ENCODE peak calls at places on chromosomes 5 and 9, in six cellular contexts. One of them, this sample, is unnamed.
A peak's percentile ranks its signal among the peaks of the same experiment; 100 is the strongest.

GRCh38 chr5:57450991-57451876 is 31.4 kb downstream of the ACTBL2 start:
- DNase-seq in adrenal gland: no peak
- DNase-seq in AG09309: peak; percentile 16
- DNase-seq in epithelial cell of esophagus: peak; percentile 27
- DNase-seq in B cell: no peak
- DNase-seq in transverse colon: no peak
- DNase-seq in this sample: peak; percentile 52

GRCh38 chr9:131394464-131395026 is 659 bp downstream of the PRRC2B start:
- DNase-seq in B cell: peak; percentile 79
- DNase-seq in transverse colon: peak; percentile 57
- DNase-seq in AG09309: no peak
- DNase-seq in adrenal gland: no peak
- DNase-seq in epithelial cell of esophagus: no peak
- DNase-seq in this sample: no peak

GRCh38 chr5:73783823-73784222 is 157.8 kb downstream of the ARHGEF28 start:
- DNase-seq in B cell: no peak
- DNase-seq in transverse colon: no peak
- DNase-seq in epithelial cell of esophagus: peak; percentile 37
- DNase-seq in adrenal gland: no peak
- DNase-seq in AG09309: no peak
- DNase-seq in this sample: no peak

GRCh38 chr5:3218916-3219650 is 376.5 kb upstream of the IRX1 start:
- DNase-seq in AG09309: no peak
- DNase-seq in B cell: no peak
- DNase-seq in epithelial cell of esophagus: no peak
- DNase-seq in transverse colon: no peak
- DNase-seq in adrenal gland: no peak
- DNase-seq in this sample: no peak

GRCh38 chr9:134066923-134067851 is 639 bp downstream of the BRD3 start:
- DNase-seq in transverse colon: peak; percentile 37
- DNase-seq in B cell: peak; percentile 78
- DNase-seq in adrenal gland: peak; percentile 36
- DNase-seq in AG09309: no peak
- DNase-seq in epithelial cell of esophagus: peak; percentile 32
- DNase-seq in this sample: no peak

GRCh38 chr5:78747703-78748359 is 99.3 kb upstream of the LHFPL2 start:
- DNase-seq in transverse colon: no peak
- DNase-seq in epithelial cell of esophagus: no peak
- DNase-seq in B cell: no peak
- DNase-seq in adrenal gland: no peak
- DNase-seq in AG09309: peak; percentile 61
- DNase-seq in this sample: peak; percentile 65

GRCh38 chr9:6902423-6902822 is 144.7 kb downstream of the KDM4C start:
- DNase-seq in AG09309: no peak
- DNase-seq in epithelial cell of esophagus: peak; percentile 46
- DNase-seq in B cell: no peak
- DNase-seq in adrenal gland: no peak
- DNase-seq in transverse colon: no peak
- DNase-seq in this sample: no peak

GRCh38 chr5:122120957-122121356 is 8.4 kb upstream of the ZNF474 start:
- DNase-seq in adrenal gland: no peak
- DNase-seq in B cell: no peak
- DNase-seq in AG09309: no peak
- DNase-seq in epithelial cell of esophagus: peak; percentile 87
- DNase-seq in transverse colon: no peak
- DNase-seq in this sample: no peak

GRCh38 chr9:95764920-95765319 is 110.6 kb upstream of the ERCC6L2 start:
- DNase-seq in epithelial cell of esophagus: peak; percentile 72
- DNase-seq in transverse colon: no peak
- DNase-seq in adrenal gland: no peak
- DNase-seq in AG09309: no peak
- DNase-seq in B cell: no peak
- DNase-seq in this sample: no peak

GRCh38 chr9:79976501-79977444 is 405.0 kb downstream of the TLE4 start:
- DNase-seq in B cell: no peak
- DNase-seq in adrenal gland: no peak
- DNase-seq in transverse colon: no peak
- DNase-seq in AG09309: no peak
- DNase-seq in epithelial cell of esophagus: no peak
- DNase-seq in this sample: peak; percentile 95

GRCh38 chr5:72681781-72682180 is 134.7 kb upstream of the TNPO1 start:
- DNase-seq in adrenal gland: no peak
- DNase-seq in transverse colon: no peak
- DNase-seq in AG09309: no peak
- DNase-seq in B cell: no peak
- DNase-seq in epithelial cell of esophagus: no peak
- DNase-seq in this sample: no peak
- TF ChIP-seq CTCF in adrenal gland: no peak
- TF ChIP-seq CTCF in transverse colon: no peak
- TF ChIP-seq CTCF in AG09309: no peak
- TF ChIP-seq CTCF in B cell: no peak
- TF ChIP-seq CTCF in epithelial cell of esophagus: no peak
- TF ChIP-seq CTCF in this sample: no peak

GRCh38 chr5:156475182-156475830 is 148.3 kb downstream of the SGCD start:
- DNase-seq in epithelial cell of esophagus: no peak
- DNase-seq in transverse colon: no peak
- DNase-seq in adrenal gland: no peak
- DNase-seq in AG09309: no peak
- DNase-seq in B cell: no peak
- DNase-seq in this sample: no peak

GRCh38 chr5:156474251-156474650 is 147.3 kb downstream of the SGCD start:
- DNase-seq in adrenal gland: no peak
- DNase-seq in epithelial cell of esophagus: peak; percentile 60
- DNase-seq in B cell: no peak
- DNase-seq in AG09309: no peak
- DNase-seq in transverse colon: no peak
- DNase-seq in this sample: no peak

GRCh38 chr5:156477196-156477595 is 150.2 kb downstream of the SGCD start:
- DNase-seq in B cell: no peak
- DNase-seq in adrenal gland: no peak
- DNase-seq in AG09309: no peak
- DNase-seq in epithelial cell of esophagus: no peak
- DNase-seq in transverse colon: no peak
- DNase-seq in this sample: no peak

GRCh38 chr5:156476704-156477103 is 149.7 kb downstream of the SGCD start:
- DNase-seq in B cell: no peak
- DNase-seq in transverse colon: no peak
- DNase-seq in adrenal gland: no peak
- DNase-seq in AG09309: no peak
- DNase-seq in epithelial cell of esophagus: no peak
- DNase-seq in this sample: no peak

DNA sequence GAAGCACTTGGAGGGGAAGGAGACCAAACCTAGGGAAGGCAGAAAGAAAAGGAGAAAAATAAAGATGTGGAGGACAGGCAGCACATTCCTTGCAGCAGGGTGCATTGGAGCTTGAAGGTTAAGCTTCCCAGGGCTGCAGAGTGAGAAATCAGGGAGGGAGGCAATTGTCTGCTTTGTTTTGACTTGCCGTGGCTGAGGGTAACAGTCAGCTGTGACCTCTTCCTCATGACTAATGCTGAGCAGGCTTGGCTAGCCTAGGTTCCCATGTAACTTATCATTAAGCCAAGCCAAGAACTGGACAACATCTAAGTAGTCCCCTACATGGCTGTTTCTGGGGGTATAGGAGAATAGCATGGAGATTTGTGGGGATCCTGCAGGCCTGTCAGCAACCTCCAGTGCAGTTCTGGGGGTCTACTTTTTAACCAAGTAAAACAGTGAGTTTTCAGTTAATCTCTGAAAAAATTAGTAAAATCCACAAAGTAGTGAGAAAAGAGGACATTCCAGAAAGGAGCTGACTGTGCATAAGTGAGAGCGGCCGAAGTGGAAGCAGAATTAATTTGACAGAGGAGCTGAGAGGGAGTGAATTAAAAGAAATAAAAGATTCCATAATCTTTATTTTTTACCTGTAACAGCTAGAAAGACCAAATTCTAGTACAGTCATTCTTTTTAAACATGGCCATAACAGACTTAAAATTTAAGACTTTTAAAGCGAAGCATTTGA is 149.0 kb downstream of the SGCD start:
- DNase-seq in B cell: no peak
- DNase-seq in epithelial cell of esophagus: peak; percentile 82
- DNase-seq in transverse colon: peak; percentile 12
- DNase-seq in adrenal gland: peak; percentile 79
- DNase-seq in AG09309: peak; percentile 80
- DNase-seq in this sample: peak; percentile 74
- TF ChIP-seq CTCF in B cell: no peak
- TF ChIP-seq CTCF in epithelial cell of esophagus: peak; percentile 2
- TF ChIP-seq CTCF in transverse colon: no peak
- TF ChIP-seq CTCF in adrenal gland: no peak
- TF ChIP-seq CTCF in AG09309: peak; percentile 44
- TF ChIP-seq CTCF in this sample: no peak

GRCh38 chr9:20304001-20304400 is 318.3 kb downstream of the MLLT3 start:
- DNase-seq in adrenal gland: no peak
- DNase-seq in B cell: no peak
- DNase-seq in AG09309: no peak
- DNase-seq in transverse colon: no peak
- DNase-seq in epithelial cell of esophagus: no peak
- DNase-seq in this sample: no peak
- TF ChIP-seq CTCF in adrenal gland: no peak
- TF ChIP-seq CTCF in B cell: no peak
- TF ChIP-seq CTCF in AG09309: no peak
- TF ChIP-seq CTCF in transverse colon: no peak
- TF ChIP-seq CTCF in epithelial cell of esophagus: no peak
- TF ChIP-seq CTCF in this sample: no peak

DNA sequence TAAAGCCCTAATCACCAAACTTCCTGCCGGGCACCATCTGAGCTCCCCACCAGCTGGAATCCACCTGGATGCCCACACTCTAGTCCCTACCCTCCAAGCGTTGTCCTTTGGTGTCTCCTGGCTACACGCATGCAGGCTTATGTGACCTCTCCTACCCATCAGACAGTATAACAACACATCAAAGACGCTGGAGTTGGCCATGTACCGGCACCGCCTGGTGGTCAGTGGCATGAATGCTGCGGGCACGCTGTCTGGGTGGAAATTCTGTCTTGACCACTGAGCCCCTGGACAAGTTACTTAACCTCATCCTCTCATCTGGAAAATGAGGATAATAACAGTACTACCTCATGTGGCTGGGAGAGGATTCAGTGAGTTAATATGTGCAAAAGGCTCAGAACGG is 23.4 kb upstream of the CORO2A start:
- DNase-seq in AG09309: no peak
- DNase-seq in transverse colon: no peak
- DNase-seq in adrenal gland: peak; percentile 45
- DNase-seq in B cell: no peak
- DNase-seq in epithelial cell of esophagus: no peak
- DNase-seq in this sample: no peak
- TF ChIP-seq CTCF in AG09309: peak; percentile 46
- TF ChIP-seq CTCF in transverse colon: no peak
- TF ChIP-seq CTCF in adrenal gland: peak; percentile 61
- TF ChIP-seq CTCF in B cell: no peak
- TF ChIP-seq CTCF in epithelial cell of esophagus: peak; percentile 49
- TF ChIP-seq CTCF in this sample: peak; percentile 54

DNA sequence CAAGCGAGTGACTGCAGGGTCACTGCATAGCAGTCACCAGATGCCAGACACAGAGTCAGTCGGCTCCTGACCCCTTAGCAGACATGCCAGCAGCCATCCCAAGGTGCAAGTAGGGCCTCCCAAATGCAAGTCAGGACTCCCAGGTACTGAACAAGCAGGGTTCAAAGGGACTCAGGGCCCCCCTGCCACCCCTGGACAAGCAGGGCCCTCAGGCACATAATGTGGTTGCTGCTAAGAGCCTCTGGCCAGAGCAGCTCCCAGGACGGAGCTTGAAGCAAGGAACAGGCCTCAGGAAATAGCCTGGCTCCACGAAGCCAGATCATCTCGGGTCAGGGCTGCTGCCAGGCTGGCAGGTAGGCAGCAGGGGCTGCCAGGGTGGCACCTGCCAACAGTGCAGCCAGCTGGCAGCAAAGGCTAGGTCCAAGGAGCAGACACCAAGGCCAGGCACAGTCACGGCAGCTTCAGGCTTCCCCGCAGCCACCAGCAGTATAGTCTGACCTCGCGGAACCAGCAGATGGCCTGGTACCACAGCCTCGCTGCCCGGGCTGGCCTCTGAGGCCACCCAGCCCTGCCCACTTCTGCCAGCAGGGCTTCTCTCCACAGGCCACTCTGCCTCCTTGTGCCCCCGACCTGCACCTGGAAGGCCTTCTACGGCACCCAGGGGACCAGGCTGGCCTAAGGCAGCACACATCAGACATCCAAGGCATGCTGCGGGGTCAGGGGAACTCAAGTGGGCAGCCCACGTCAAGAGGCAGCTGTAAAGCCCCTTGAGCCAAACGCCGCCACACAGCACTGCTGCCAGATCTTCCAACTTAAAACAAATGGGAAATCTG is 7.4 kb downstream of the EEIG1 start:
- DNase-seq in transverse colon: peak; percentile 26
- DNase-seq in AG09309: no peak
- DNase-seq in adrenal gland: peak; percentile 87
- DNase-seq in epithelial cell of esophagus: no peak
- DNase-seq in B cell: no peak
- DNase-seq in this sample: no peak
- TF ChIP-seq CTCF in transverse colon: no peak
- TF ChIP-seq CTCF in AG09309: no peak
- TF ChIP-seq CTCF in adrenal gland: peak; percentile 47
- TF ChIP-seq CTCF in epithelial cell of esophagus: no peak
- TF ChIP-seq CTCF in B cell: no peak
- TF ChIP-seq CTCF in this sample: no peak

GRCh38 chr5:86971034-86971511 is 296.6 kb upstream of the RASA1 start:
- DNase-seq in epithelial cell of esophagus: peak; percentile 45
- DNase-seq in transverse colon: no peak
- DNase-seq in B cell: no peak
- DNase-seq in adrenal gland: no peak
- DNase-seq in AG09309: no peak
- DNase-seq in this sample: no peak
- TF ChIP-seq CTCF in epithelial cell of esophagus: peak; percentile 41
- TF ChIP-seq CTCF in transverse colon: no peak
- TF ChIP-seq CTCF in B cell: peak; percentile 18
- TF ChIP-seq CTCF in adrenal gland: no peak
- TF ChIP-seq CTCF in AG09309: peak; percentile 31
- TF ChIP-seq CTCF in this sample: no peak

DNA sequence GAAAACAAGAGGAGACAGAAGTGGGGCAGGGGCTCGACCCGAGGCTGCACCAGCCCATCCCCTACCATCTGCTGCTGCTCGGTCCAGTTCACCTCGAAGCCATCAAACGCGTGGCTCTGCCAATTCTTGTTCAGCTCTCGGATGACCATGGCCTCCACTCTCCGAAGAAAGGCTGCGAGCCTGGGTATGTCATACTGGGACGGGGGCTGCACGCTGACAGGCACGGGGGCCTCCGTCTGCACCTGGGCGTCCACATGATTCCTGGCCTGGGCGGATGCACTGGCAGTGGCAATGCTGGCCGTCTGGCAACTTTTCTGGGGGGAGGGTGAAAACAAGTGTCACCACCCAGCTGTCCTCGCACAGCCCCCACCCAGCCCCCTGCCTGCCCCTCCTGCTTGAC is 16.0 kb downstream of the DYNC2I2 start:
- DNase-seq in B cell: no peak
- DNase-seq in AG09309: no peak
- DNase-seq in adrenal gland: no peak
- DNase-seq in transverse colon: no peak
- DNase-seq in epithelial cell of esophagus: no peak
- DNase-seq in this sample: no peak
- TF ChIP-seq CTCF in B cell: no peak
- TF ChIP-seq CTCF in AG09309: no peak
- TF ChIP-seq CTCF in adrenal gland: no peak
- TF ChIP-seq CTCF in transverse colon: no peak
- TF ChIP-seq CTCF in epithelial cell of esophagus: no peak
- TF ChIP-seq CTCF in this sample: no peak